ENCODE peak calls at places on chromosome 6, in four cellular contexts. X, K, O and D are unnamed samples.

GRCh38 chr6:152642578-152643375 is 5.6 kb upstream of the SYNE1 start:
- DNase-seq in O (peak), X (peak), K (no peak), D (peak)

GRCh38 chr6:38161331-38161730 is 341.8 kb downstream of the ZFAND3 start:
- DNase-seq in X (no peak), K (no peak), O (no peak), D (no peak)

GRCh38 chr6:20252311-20252710 is 40.0 kb upstream of the MBOAT1 start:
- DNase-seq in K (no peak), X (peak), O (no peak), D (peak)

GRCh38 chr6:112203577-112204349 is 50.6 kb downstream of the LAMA4 start:
- DNase-seq in K (no peak), X (peak), O (no peak), D (peak)

GRCh38 chr6:20755631-20756030 is 221.4 kb downstream of the CDKAL1 start:
- DNase-seq in O (no peak), K (peak), X (peak), D (peak)

GRCh38 chr6:137248702-137249101 is 29.5 kb upstream of the IFNGR1 start:
- DNase-seq in K (no peak), X (no peak), O (peak), D (no peak)

GRCh38 chr6:9126845-9127560 is 691.7 kb upstream of the SLC35B3 start:
- DNase-seq in X (peak), O (no peak), K (peak), D (peak)

GRCh38 chr6:170449835-170450753 is 103.0 kb downstream of the PSMB1 start:
- DNase-seq in X (no peak), O (no peak), K (no peak), D (no peak)

GRCh38 chr6:149862901-149863595 is 1.1 kb downstream of the LRP11 start:
- DNase-seq in X (peak), O (peak), K (no peak), D (peak)

GRCh38 chr6:163095401-163095800 is 319.1 kb upstream of the QKI start:
- DNase-seq in K (no peak), O (no peak), X (no peak), D (no peak)

GRCh38 chr6:116629467-116630063 is 13.3 kb downstream of the RSPH4A start:
- DNase-seq in K (no peak), X (no peak), O (no peak), D (no peak)